ENCODE peak calls at places on chromosome 9, in six cellular contexts. S is hepatic stellate cell; P is CD4-positive, alpha-beta memory T cell; B is NCI-H82; Z is H1; W is stimulated activated CD4-positive, alpha-beta T cell treated with anti-CD3 and anti-CD28 coated beads, Interleukin-1b, Interleukin-23, amount 100 ng/mL, for 24 hours. N is an unnamed sample.

GRCh38 chr9:26229324-26230054 is 551.2 kb upstream of the TUSC1 start:
- DNase-seq in S (no peak), P (no peak), B (no peak), Z (no peak), W (no peak), N (no peak)

GRCh38 chr9:116087751-116088194 is 65.8 kb upstream of the PAPPA start:
- DNase-seq in S (no peak), P (no peak), B (peak), Z (no peak), W (no peak), N (no peak)

GRCh38 chr9:105425817-105426433 is 21.9 kb upstream of the FSD1L start:
- DNase-seq in S (peak), P (no peak), B (peak), Z (no peak), W (no peak), N (no peak)

GRCh38 chr9:87076825-87077224 is 129.5 kb upstream of the GAS1 start:
- DNase-seq in S (no peak), P (no peak), B (no peak), Z (no peak), W (no peak), N (no peak)

GRCh38 chr9:85478847-85479246 is 262.9 kb downstream of the AGTPBP1 start:
- DNase-seq in S (no peak), P (no peak), B (no peak), Z (no peak), W (no peak), N (no peak)

GRCh38 chr9:7960615-7961014 is 161.0 kb upstream of the DMAC1 start:
- DNase-seq in S (no peak), P (no peak), B (no peak), Z (no peak), W (no peak), N (no peak)

GRCh38 chr9:136545065-136545965 is 533 bp downstream of the NOTCH1 start:
- DNase-seq in S (peak), P (peak), B (no peak), Z (no peak), W (no peak), N (peak)

GRCh38 chr9:72978724-72979123 is 25.9 kb upstream of the ALDH1A1 start:
- DNase-seq in S (no peak), P (no peak), B (no peak), Z (no peak), W (no peak), N (no peak)

GRCh38 chr9:76757274-76757673 is 7.0 kb upstream of the PCA3 start:
- DNase-seq in S (no peak), P (no peak), B (no peak), Z (no peak), W (no peak), N (no peak)

GRCh38 chr9:22037954-22038690 is 29.0 kb upstream of the CDKN2B start:
- DNase-seq in S (no peak), P (peak), B (peak), Z (no peak), W (no peak), N (no peak)

GRCh38 chr9:121958530-121958929 is 134.6 kb downstream of the TTLL11 start:
- DNase-seq in S (no peak), P (no peak), B (no peak), Z (no peak), W (no peak), N (no peak)

GRCh38 chr9:37029776-37030590 is 4.1 kb downstream of the PAX5 start:
- DNase-seq in S (no peak), P (no peak), B (no peak), Z (no peak), W (no peak), N (no peak)

GRCh38 chr9:133117271-133118178 is 3.5 kb downstream of the RALGDS start:
- DNase-seq in S (no peak), P (no peak), B (no peak), Z (no peak), W (no peak), N (no peak)

GRCh38 chr9:122040573-122041242 is 52.4 kb downstream of the TTLL11 start:
- DNase-seq in S (no peak), P (no peak), B (no peak), Z (no peak), W (no peak), N (no peak)

GRCh38 chr9:122777935-122778671 is 10.6 kb upstream of the OR5C1 start:
- DNase-seq in S (peak), P (no peak), B (no peak), Z (no peak), W (no peak), N (no peak)

GRCh38 chr9:114746591-114746990 is 59.2 kb downstream of the TNFSF15 start:
- DNase-seq in S (no peak), P (no peak), B (no peak), Z (no peak), W (no peak), N (no peak)

GRCh38 chr9:81035171-81035570 is 654.2 kb downstream of the TLE1 start:
- DNase-seq in S (no peak), P (no peak), B (no peak), Z (no peak), W (no peak), N (no peak)

N was measured in effector memory CD4-positive, alpha-beta T cell.